ENCODE peak calls at places on chromosomes 3 and 15, in five cellular contexts. One of them, this sample, is unnamed. For H3K4me1, the result is how much of the 10 kb centered on the place peaks cover.

GRCh38 chr15:47194718-47195117 is 522.6 kb upstream of the SEMA6D start:
- DNase-seq in HCT116: no peak
- DNase-seq in ovary: no peak
- DNase-seq in MM.1S: peak
- DNase-seq in left lung: no peak
- DNase-seq in this sample: no peak

GRCh38 chr3:173739716-173740115 is 342.2 kb downstream of the NLGN1 start:
- DNase-seq in HCT116: no peak
- DNase-seq in ovary: no peak
- DNase-seq in MM.1S: no peak
- DNase-seq in left lung: no peak
- DNase-seq in this sample: no peak

GRCh38 chr3:64109438-64109837 is 86.1 kb upstream of the PSMD6 start:
- DNase-seq in HCT116: no peak
- DNase-seq in ovary: no peak
- DNase-seq in MM.1S: no peak
- DNase-seq in left lung: no peak
- DNase-seq in this sample: no peak

GRCh38 chr15:64949383-64950141 is 37.9 kb downstream of the ANKDD1A start:
- DNase-seq in HCT116: no peak
- DNase-seq in ovary: no peak
- DNase-seq in MM.1S: no peak
- DNase-seq in left lung: no peak
- DNase-seq in this sample: no peak

GRCh38 chr3:182914341-182914740 is 66.0 kb downstream of the DCUN1D1 start:
- DNase-seq in HCT116: no peak
- DNase-seq in ovary: no peak
- DNase-seq in MM.1S: no peak
- DNase-seq in left lung: no peak
- DNase-seq in this sample: no peak

GRCh38 chr3:169345662-169346331 is 317.7 kb downstream of the MECOM start:
- DNase-seq in HCT116: no peak
- DNase-seq in ovary: no peak
- DNase-seq in MM.1S: no peak
- DNase-seq in left lung: no peak
- DNase-seq in this sample: no peak

GRCh38 chr3:123559040-123559861 is 25.6 kb downstream of the HACD2 start:
- DNase-seq in HCT116: peak
- DNase-seq in ovary: no peak
- DNase-seq in MM.1S: peak
- DNase-seq in left lung: no peak
- DNase-seq in this sample: no peak

GRCh38 chr3:154775821-154776548 is 304.1 kb upstream of the MME start:
- DNase-seq in HCT116: no peak
- DNase-seq in ovary: no peak
- DNase-seq in MM.1S: no peak
- DNase-seq in left lung: no peak
- DNase-seq in this sample: no peak

GRCh38 chr15:27260523-27260922 is 289.5 kb downstream of the GABRG3 start:
- DNase-seq in HCT116: no peak
- DNase-seq in ovary: no peak
- DNase-seq in MM.1S: no peak
- DNase-seq in left lung: no peak
- DNase-seq in this sample: no peak

GRCh38 chr3:193851941-193852674 is 259.1 kb downstream of the OPA1 start:
- DNase-seq in HCT116: no peak
- DNase-seq in ovary: peak
- DNase-seq in MM.1S: no peak
- DNase-seq in left lung: no peak
- DNase-seq in this sample: no peak

GRCh38 chr3:15630646-15631350 is 29.3 kb downstream of the BTD start:
- DNase-seq in HCT116: no peak
- DNase-seq in ovary: no peak
- DNase-seq in MM.1S: no peak
- DNase-seq in left lung: no peak
- DNase-seq in this sample: no peak

GRCh38 chr3:69065318-69065964 is 13.3 kb upstream of the TMF1 start:
- DNase-seq in HCT116: no peak
- DNase-seq in ovary: no peak
- DNase-seq in MM.1S: no peak
- DNase-seq in left lung: no peak
- DNase-seq in this sample: no peak

GRCh38 chr15:62244762-62245161 is 79.7 kb upstream of the C2CD4B start:
- DNase-seq in HCT116: no peak
- DNase-seq in ovary: no peak
- DNase-seq in MM.1S: no peak
- DNase-seq in left lung: no peak
- DNase-seq in this sample: no peak

GRCh38 chr15:48358229-48358641 is 27.0 kb downstream of the DUT start:
- DNase-seq in HCT116: peak
- DNase-seq in ovary: no peak
- DNase-seq in MM.1S: peak
- DNase-seq in left lung: no peak
- DNase-seq in this sample: no peak

GRCh38 chr3:171694888-171695287 is 115.4 kb downstream of the PLD1 start:
- DNase-seq in HCT116: no peak
- DNase-seq in ovary: no peak
- DNase-seq in MM.1S: no peak
- DNase-seq in left lung: no peak
- DNase-seq in this sample: no peak

GRCh38 chr3:122415104-122415744 is 638 bp downstream of the WDR5B start:
- DNase-seq in HCT116: peak
- DNase-seq in ovary: no peak
- DNase-seq in MM.1S: peak
- DNase-seq in left lung: peak
- DNase-seq in this sample: no peak

GRCh38 chr3:132972333-132972732 is 65.9 kb upstream of the TMEM108 start:
- DNase-seq in HCT116: no peak
- DNase-seq in ovary: no peak
- DNase-seq in MM.1S: no peak
- DNase-seq in left lung: no peak
- DNase-seq in this sample: no peak

GRCh38 chr15:73156431-73157191 is 104.3 kb downstream of the NEO1 start:
- DNase-seq in HCT116: no peak
- DNase-seq in ovary: no peak
- DNase-seq in MM.1S: no peak
- DNase-seq in left lung: no peak
- DNase-seq in this sample: no peak

GRCh38 chr3:22284559-22284958 is 533.5 kb upstream of the ZNF385D start:
- DNase-seq in HCT116: no peak
- DNase-seq in ovary: no peak
- DNase-seq in MM.1S: no peak
- DNase-seq in left lung: no peak
- DNase-seq in this sample: no peak

GRCh38 chr3:85208650-85209049 is 249.9 kb downstream of the CADM2 start:
- DNase-seq in HCT116: no peak
- DNase-seq in ovary: no peak
- DNase-seq in MM.1S: no peak
- DNase-seq in left lung: no peak
- DNase-seq in this sample: no peak

GRCh38 chr3:24220859-24221657 is 273.6 kb downstream of the THRB start:
- DNase-seq in HCT116: no peak
- DNase-seq in ovary: no peak
- DNase-seq in MM.1S: no peak
- DNase-seq in left lung: no peak
- DNase-seq in this sample: peak

GRCh38 chr15:27399236-27399635 is 428.3 kb downstream of the GABRG3 start:
- DNase-seq in HCT116: no peak
- DNase-seq in ovary: no peak
- DNase-seq in MM.1S: no peak
- DNase-seq in left lung: no peak
- DNase-seq in this sample: no peak

GRCh38 chr3:52099006-52099405 is 42.6 kb upstream of the DUSP7 start:
- DNase-seq in HCT116: no peak
- DNase-seq in ovary: no peak
- DNase-seq in MM.1S: no peak
- DNase-seq in left lung: peak
- DNase-seq in this sample: no peak

GRCh38 chr15:52651868-52652267 is 27.3 kb downstream of the ATOSA start:
- DNase-seq in HCT116: peak
- DNase-seq in ovary: peak
- DNase-seq in MM.1S: peak
- DNase-seq in left lung: peak
- DNase-seq in this sample: peak

GRCh38 chr3:42569743-42570142 is 12.0 kb downstream of the SEC22C start:
- DNase-seq in HCT116: no peak
- DNase-seq in ovary: no peak
- DNase-seq in MM.1S: no peak
- DNase-seq in left lung: no peak
- DNase-seq in this sample: no peak

GRCh38 chr3:71305246-71306206 is 278.0 kb downstream of the FOXP1 start:
- DNase-seq in HCT116: no peak
- DNase-seq in ovary: no peak
- DNase-seq in MM.1S: peak
- DNase-seq in left lung: peak
- DNase-seq in this sample: no peak

GRCh38 chr15:51720201-51720995 is 17.1 kb downstream of the LYSMD2 start:
- DNase-seq in HCT116: no peak
- DNase-seq in ovary: no peak
- DNase-seq in MM.1S: no peak
- DNase-seq in left lung: no peak
- DNase-seq in this sample: no peak

GRCh38 chr3:94875149-94875548 is 812.3 kb downstream of the NSUN3 start:
- DNase-seq in HCT116: no peak
- DNase-seq in ovary: no peak
- DNase-seq in MM.1S: no peak
- DNase-seq in left lung: no peak
- DNase-seq in this sample: no peak

GRCh38 chr3:15427182-15427880 is at the start of the genes EAF1 and METTL6:
- DNase-seq in HCT116: peak
- DNase-seq in ovary: peak
- DNase-seq in MM.1S: peak
- DNase-seq in left lung: peak
- DNase-seq in this sample: peak

GRCh38 chr15:64857421-64857820 is 15.7 kb downstream of the PLEKHO2 start:
- DNase-seq in HCT116: no peak
- DNase-seq in ovary: no peak
- DNase-seq in MM.1S: no peak
- DNase-seq in left lung: no peak
- DNase-seq in this sample: no peak

GRCh38 chr3:183554377-183554776 is 1.1 kb downstream of the KLHL6 start:
- DNase-seq in HCT116: no peak
- DNase-seq in ovary: no peak
- DNase-seq in MM.1S: peak
- DNase-seq in left lung: no peak
- DNase-seq in this sample: no peak

DNA sequence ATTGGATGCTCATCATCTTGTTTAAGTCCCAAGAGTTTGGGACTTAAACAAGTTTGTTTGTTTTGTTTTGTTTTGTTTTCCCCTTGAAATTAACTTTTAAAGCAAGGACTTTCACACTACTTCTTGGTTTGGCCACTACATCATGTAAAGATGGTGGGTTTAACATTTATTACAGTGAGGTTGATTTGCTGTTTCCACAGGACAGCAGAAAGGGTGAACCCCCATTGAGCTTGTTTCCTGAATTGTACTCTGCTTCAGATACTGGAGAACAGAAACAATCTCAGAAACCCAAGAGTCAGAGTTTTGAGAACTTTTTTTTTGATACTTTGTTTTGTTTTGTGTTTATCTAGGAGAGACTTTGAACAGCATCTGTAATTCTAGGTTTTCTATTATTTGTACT is 6.7 kb downstream of the POU1F1 start:
- DNase-seq in HCT116: no peak
- DNase-seq in ovary: no peak
- DNase-seq in MM.1S: no peak
- DNase-seq in left lung: no peak
- DNase-seq in this sample: no peak
- H3K4me3 ChIP-seq in HCT116: no peak
- H3K4me3 ChIP-seq in ovary: no peak
- H3K4me3 ChIP-seq in MM.1S: no peak
- H3K4me3 ChIP-seq in left lung: no peak
- H3K4me3 ChIP-seq in this sample: no peak

DNA sequence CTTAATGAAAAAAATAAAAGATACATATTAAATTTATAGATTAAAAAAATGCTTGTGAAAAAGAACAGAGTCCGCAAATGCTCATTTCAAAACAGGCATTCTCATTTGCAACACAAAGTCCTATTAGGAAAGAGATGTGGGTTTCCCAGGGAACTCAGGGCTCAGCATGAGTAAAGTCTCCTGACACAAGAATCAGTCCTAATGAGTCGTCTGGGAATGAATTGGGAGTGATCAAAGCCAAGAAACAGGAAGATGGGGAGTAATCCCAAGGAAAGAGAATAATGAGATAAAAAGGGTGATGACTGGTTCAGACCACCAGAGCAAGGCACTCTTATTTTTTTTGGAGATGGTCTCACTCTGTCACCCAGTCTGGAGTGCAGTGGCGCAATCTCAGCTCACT is 443.7 kb downstream of the NR2F2 start:
- DNase-seq in HCT116: no peak
- DNase-seq in ovary: no peak
- DNase-seq in MM.1S: no peak
- DNase-seq in left lung: no peak
- DNase-seq in this sample: no peak
- H3K4me1 ChIP-seq in HCT116: under half
- H3K4me1 ChIP-seq in ovary: under half
- H3K4me1 ChIP-seq in MM.1S: under half
- H3K4me1 ChIP-seq in left lung: under half
- H3K4me1 ChIP-seq in this sample: under half

DNA sequence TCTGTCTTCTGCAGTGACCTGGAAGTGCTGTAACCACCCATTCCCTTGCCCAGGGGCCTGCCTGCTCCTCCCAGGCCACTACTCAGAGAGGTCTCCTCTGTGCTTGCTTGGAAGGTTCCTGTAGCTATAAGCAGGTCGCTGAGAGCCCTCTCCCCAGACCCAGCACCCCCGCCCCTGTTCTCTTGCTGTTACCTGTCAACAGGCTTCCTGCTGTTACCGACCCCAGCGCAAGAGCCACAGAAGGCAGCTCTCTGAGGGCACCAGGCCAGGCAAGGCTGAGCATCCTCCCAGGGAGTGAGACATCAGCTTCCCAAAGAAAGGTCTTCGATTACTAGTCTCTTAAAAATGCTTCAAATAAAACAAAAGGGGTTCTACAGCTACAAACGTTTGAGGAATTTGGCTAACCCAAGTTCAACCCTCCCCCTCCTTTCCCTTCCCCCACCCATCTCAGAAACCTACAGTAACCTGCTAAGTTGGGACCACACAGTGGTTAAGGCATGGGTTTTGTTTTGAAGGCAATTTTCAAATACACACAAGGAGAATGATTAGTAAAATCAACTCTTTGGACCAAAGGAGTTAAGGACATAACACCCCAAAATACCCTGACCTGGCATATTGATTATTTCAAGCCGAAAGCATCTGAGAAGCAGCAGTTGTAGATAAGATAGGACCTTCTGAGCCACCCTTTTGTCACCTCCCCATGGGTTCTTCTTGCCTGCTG is 74.9 kb upstream of the MFGE8 start:
- DNase-seq in HCT116: no peak
- DNase-seq in ovary: no peak
- DNase-seq in MM.1S: no peak
- DNase-seq in left lung: no peak
- DNase-seq in this sample: no peak
- H3K4me3 ChIP-seq in HCT116: no peak
- H3K4me3 ChIP-seq in ovary: no peak
- H3K4me3 ChIP-seq in MM.1S: no peak
- H3K4me3 ChIP-seq in left lung: no peak
- H3K4me3 ChIP-seq in this sample: no peak

GRCh38 chr3:112638327-112639020 is 2.5 kb downstream of the CCDC80 start:
- DNase-seq in HCT116: no peak
- DNase-seq in ovary: no peak
- DNase-seq in MM.1S: no peak
- DNase-seq in left lung: no peak
- DNase-seq in this sample: peak
- H3K4me1 ChIP-seq in HCT116: under half
- H3K4me1 ChIP-seq in ovary: under half
- H3K4me1 ChIP-seq in MM.1S: under half
- H3K4me1 ChIP-seq in left lung: under half
- H3K4me1 ChIP-seq in this sample: under half

GRCh38 chr3:142850395-142851023 is 38.4 kb downstream of the PCOLCE2 start:
- DNase-seq in HCT116: peak
- DNase-seq in ovary: no peak
- DNase-seq in MM.1S: no peak
- DNase-seq in left lung: peak
- DNase-seq in this sample: peak
- H3K4me3 ChIP-seq in HCT116: no peak
- H3K4me3 ChIP-seq in ovary: no peak
- H3K4me3 ChIP-seq in MM.1S: no peak
- H3K4me3 ChIP-seq in left lung: no peak
- H3K4me3 ChIP-seq in this sample: no peak